ENCODE peak calls at places on chromosome 15, in ten cellular contexts. One of them, this sample, is unnamed.

GRCh38 chr15:74746389-74746788 is 2.3 kb upstream of the CYP1A2 start:
- DNase-seq in Kasumi-1: no peak
- DNase-seq in RWPE1: no peak
- DNase-seq in NCI-H510A treated with DMSO at 0.1 percent for 48 hours: no peak
- DNase-seq in retinal pigment epithelial cell: no peak
- DNase-seq in transverse colon: no peak
- DNase-seq in mesendoderm: no peak
- DNase-seq in NT2/D1: no peak
- DNase-seq in lower leg skin: no peak
- DNase-seq in activated CD4-positive, alpha-beta T cell treated with anti-CD3 and anti-CD28 coated beads, Interleukin-2, amount 50 U/mL, for 4 hours: no peak
- DNase-seq in this sample: no peak

GRCh38 chr15:90294601-90295269 is 29.3 kb downstream of the NGRN start:
- DNase-seq in NCI-H510A treated with DMSO at 0.1 percent for 48 hours: no peak
- DNase-seq in transverse colon: no peak
- DNase-seq in Kasumi-1: no peak
- DNase-seq in RWPE1: no peak
- DNase-seq in retinal pigment epithelial cell: no peak
- DNase-seq in NT2/D1: no peak
- DNase-seq in lower leg skin: peak; percentile 83
- DNase-seq in activated CD4-positive, alpha-beta T cell treated with anti-CD3 and anti-CD28 coated beads, Interleukin-2, amount 50 U/mL, for 4 hours: no peak
- DNase-seq in mesendoderm: no peak
- DNase-seq in this sample: no peak

GRCh38 chr15:65577129-65577996 is 33.6 kb downstream of the INTS14 start:
- DNase-seq in RWPE1: no peak
- DNase-seq in transverse colon: no peak
- DNase-seq in NT2/D1: no peak
- DNase-seq in retinal pigment epithelial cell: no peak
- DNase-seq in lower leg skin: no peak
- DNase-seq in Kasumi-1: peak; percentile 29
- DNase-seq in mesendoderm: no peak
- DNase-seq in NCI-H510A treated with DMSO at 0.1 percent for 48 hours: no peak
- DNase-seq in activated CD4-positive, alpha-beta T cell treated with anti-CD3 and anti-CD28 coated beads, Interleukin-2, amount 50 U/mL, for 4 hours: no peak
- DNase-seq in this sample: no peak

GRCh38 chr15:67146875-67147381 is 81.5 kb downstream of the SMAD3 start:
- DNase-seq in activated CD4-positive, alpha-beta T cell treated with anti-CD3 and anti-CD28 coated beads, Interleukin-2, amount 50 U/mL, for 4 hours: peak; percentile 19
- DNase-seq in NCI-H510A treated with DMSO at 0.1 percent for 48 hours: peak; percentile 47
- DNase-seq in retinal pigment epithelial cell: no peak
- DNase-seq in mesendoderm: peak; percentile 71
- DNase-seq in NT2/D1: peak; percentile 42
- DNase-seq in Kasumi-1: no peak
- DNase-seq in lower leg skin: no peak
- DNase-seq in transverse colon: peak; percentile 82
- DNase-seq in RWPE1: peak; percentile 95
- DNase-seq in this sample: no peak

GRCh38 chr15:93895976-93896770 is 335.2 kb upstream of the MCTP2 start:
- DNase-seq in NCI-H510A treated with DMSO at 0.1 percent for 48 hours: no peak
- DNase-seq in activated CD4-positive, alpha-beta T cell treated with anti-CD3 and anti-CD28 coated beads, Interleukin-2, amount 50 U/mL, for 4 hours: no peak
- DNase-seq in transverse colon: no peak
- DNase-seq in lower leg skin: no peak
- DNase-seq in retinal pigment epithelial cell: no peak
- DNase-seq in NT2/D1: no peak
- DNase-seq in Kasumi-1: no peak
- DNase-seq in RWPE1: no peak
- DNase-seq in mesendoderm: no peak
- DNase-seq in this sample: no peak

GRCh38 chr15:86611392-86612040 is 531.8 kb downstream of the AGBL1 start:
- DNase-seq in Kasumi-1: no peak
- DNase-seq in mesendoderm: peak; percentile 64
- DNase-seq in transverse colon: no peak
- DNase-seq in NT2/D1: no peak
- DNase-seq in retinal pigment epithelial cell: peak; percentile 33
- DNase-seq in activated CD4-positive, alpha-beta T cell treated with anti-CD3 and anti-CD28 coated beads, Interleukin-2, amount 50 U/mL, for 4 hours: no peak
- DNase-seq in RWPE1: peak; percentile 75
- DNase-seq in lower leg skin: no peak
- DNase-seq in NCI-H510A treated with DMSO at 0.1 percent for 48 hours: no peak
- DNase-seq in this sample: no peak

GRCh38 chr15:55884223-55884622 is 109.2 kb downstream of the NEDD4 start:
- DNase-seq in activated CD4-positive, alpha-beta T cell treated with anti-CD3 and anti-CD28 coated beads, Interleukin-2, amount 50 U/mL, for 4 hours: no peak
- DNase-seq in RWPE1: no peak
- DNase-seq in NT2/D1: no peak
- DNase-seq in transverse colon: no peak
- DNase-seq in lower leg skin: no peak
- DNase-seq in NCI-H510A treated with DMSO at 0.1 percent for 48 hours: no peak
- DNase-seq in Kasumi-1: no peak
- DNase-seq in retinal pigment epithelial cell: no peak
- DNase-seq in mesendoderm: no peak
- DNase-seq in this sample: no peak

GRCh38 chr15:74215958-74216357 is 13.4 kb upstream of the STRA6 start:
- DNase-seq in RWPE1: no peak
- DNase-seq in transverse colon: no peak
- DNase-seq in NCI-H510A treated with DMSO at 0.1 percent for 48 hours: no peak
- DNase-seq in mesendoderm: no peak
- DNase-seq in retinal pigment epithelial cell: no peak
- DNase-seq in Kasumi-1: no peak
- DNase-seq in lower leg skin: no peak
- DNase-seq in activated CD4-positive, alpha-beta T cell treated with anti-CD3 and anti-CD28 coated beads, Interleukin-2, amount 50 U/mL, for 4 hours: no peak
- DNase-seq in NT2/D1: no peak
- DNase-seq in this sample: no peak

GRCh38 chr15:84772467-84772866 is 24.1 kb downstream of the ZNF592 start:
- DNase-seq in NCI-H510A treated with DMSO at 0.1 percent for 48 hours: no peak
- DNase-seq in lower leg skin: no peak
- DNase-seq in mesendoderm: no peak
- DNase-seq in NT2/D1: no peak
- DNase-seq in activated CD4-positive, alpha-beta T cell treated with anti-CD3 and anti-CD28 coated beads, Interleukin-2, amount 50 U/mL, for 4 hours: no peak
- DNase-seq in Kasumi-1: peak; percentile 31
- DNase-seq in transverse colon: no peak
- DNase-seq in RWPE1: no peak
- DNase-seq in retinal pigment epithelial cell: no peak
- DNase-seq in this sample: no peak

GRCh38 chr15:91045065-91045464 is 22.7 kb upstream of the VPS33B start:
- DNase-seq in Kasumi-1: no peak
- DNase-seq in NCI-H510A treated with DMSO at 0.1 percent for 48 hours: no peak
- DNase-seq in retinal pigment epithelial cell: no peak
- DNase-seq in NT2/D1: no peak
- DNase-seq in lower leg skin: no peak
- DNase-seq in RWPE1: no peak
- DNase-seq in mesendoderm: no peak
- DNase-seq in transverse colon: no peak
- DNase-seq in activated CD4-positive, alpha-beta T cell treated with anti-CD3 and anti-CD28 coated beads, Interleukin-2, amount 50 U/mL, for 4 hours: no peak
- DNase-seq in this sample: no peak

GRCh38 chr15:84973492-84974460 is 7.9 kb upstream of the PDE8A start:
- DNase-seq in lower leg skin: peak; percentile 69
- DNase-seq in NT2/D1: no peak
- DNase-seq in RWPE1: no peak
- DNase-seq in activated CD4-positive, alpha-beta T cell treated with anti-CD3 and anti-CD28 coated beads, Interleukin-2, amount 50 U/mL, for 4 hours: no peak
- DNase-seq in transverse colon: no peak
- DNase-seq in mesendoderm: no peak
- DNase-seq in NCI-H510A treated with DMSO at 0.1 percent for 48 hours: no peak
- DNase-seq in retinal pigment epithelial cell: no peak
- DNase-seq in Kasumi-1: no peak
- DNase-seq in this sample: no peak

GRCh38 chr15:86001200-86001599 is 78.5 kb upstream of the AGBL1 start:
- DNase-seq in lower leg skin: no peak
- DNase-seq in NT2/D1: no peak
- DNase-seq in transverse colon: no peak
- DNase-seq in retinal pigment epithelial cell: no peak
- DNase-seq in mesendoderm: no peak
- DNase-seq in Kasumi-1: no peak
- DNase-seq in activated CD4-positive, alpha-beta T cell treated with anti-CD3 and anti-CD28 coated beads, Interleukin-2, amount 50 U/mL, for 4 hours: no peak
- DNase-seq in NCI-H510A treated with DMSO at 0.1 percent for 48 hours: no peak
- DNase-seq in RWPE1: peak; percentile 55
- DNase-seq in this sample: no peak

GRCh38 chr15:52095597-52096262 is 16.8 kb downstream of the BCL2L10 start:
- DNase-seq in transverse colon: no peak
- DNase-seq in NCI-H510A treated with DMSO at 0.1 percent for 48 hours: no peak
- DNase-seq in NT2/D1: no peak
- DNase-seq in mesendoderm: no peak
- DNase-seq in activated CD4-positive, alpha-beta T cell treated with anti-CD3 and anti-CD28 coated beads, Interleukin-2, amount 50 U/mL, for 4 hours: no peak
- DNase-seq in Kasumi-1: no peak
- DNase-seq in retinal pigment epithelial cell: peak; percentile 42
- DNase-seq in RWPE1: peak; percentile 79
- DNase-seq in lower leg skin: peak; percentile 31
- DNase-seq in this sample: no peak

GRCh38 chr15:78244101-78244500 is 9.7 kb upstream of the ACSBG1 start:
- DNase-seq in NT2/D1: no peak
- DNase-seq in RWPE1: no peak
- DNase-seq in transverse colon: peak; percentile 35
- DNase-seq in lower leg skin: no peak
- DNase-seq in Kasumi-1: no peak
- DNase-seq in NCI-H510A treated with DMSO at 0.1 percent for 48 hours: no peak
- DNase-seq in retinal pigment epithelial cell: no peak
- DNase-seq in mesendoderm: no peak
- DNase-seq in activated CD4-positive, alpha-beta T cell treated with anti-CD3 and anti-CD28 coated beads, Interleukin-2, amount 50 U/mL, for 4 hours: no peak
- DNase-seq in this sample: no peak

GRCh38 chr15:65032823-65033537 is 3.5 kb upstream of the MTFMT start:
- DNase-seq in transverse colon: peak; percentile 85
- DNase-seq in RWPE1: no peak
- DNase-seq in NCI-H510A treated with DMSO at 0.1 percent for 48 hours: peak; percentile 6
- DNase-seq in mesendoderm: peak; percentile 96
- DNase-seq in activated CD4-positive, alpha-beta T cell treated with anti-CD3 and anti-CD28 coated beads, Interleukin-2, amount 50 U/mL, for 4 hours: peak; percentile 18
- DNase-seq in lower leg skin: peak; percentile 92
- DNase-seq in NT2/D1: peak; percentile 73
- DNase-seq in Kasumi-1: peak; percentile 70
- DNase-seq in retinal pigment epithelial cell: no peak
- DNase-seq in this sample: peak; percentile 20

GRCh38 chr15:80925597-80926059 is 64.0 kb downstream of the MESD start:
- DNase-seq in NT2/D1: no peak
- DNase-seq in transverse colon: no peak
- DNase-seq in lower leg skin: no peak
- DNase-seq in RWPE1: no peak
- DNase-seq in mesendoderm: no peak
- DNase-seq in activated CD4-positive, alpha-beta T cell treated with anti-CD3 and anti-CD28 coated beads, Interleukin-2, amount 50 U/mL, for 4 hours: no peak
- DNase-seq in Kasumi-1: no peak
- DNase-seq in retinal pigment epithelial cell: no peak
- DNase-seq in NCI-H510A treated with DMSO at 0.1 percent for 48 hours: no peak
- DNase-seq in this sample: no peak

GRCh38 chr15:66758844-66759243 is 56.8 kb downstream of the SMAD6 start:
- DNase-seq in lower leg skin: no peak
- DNase-seq in NCI-H510A treated with DMSO at 0.1 percent for 48 hours: no peak
- DNase-seq in activated CD4-positive, alpha-beta T cell treated with anti-CD3 and anti-CD28 coated beads, Interleukin-2, amount 50 U/mL, for 4 hours: no peak
- DNase-seq in retinal pigment epithelial cell: no peak
- DNase-seq in transverse colon: no peak
- DNase-seq in RWPE1: peak; percentile 23
- DNase-seq in mesendoderm: no peak
- DNase-seq in Kasumi-1: no peak
- DNase-seq in NT2/D1: no peak
- DNase-seq in this sample: no peak

GRCh38 chr15:85100186-85100937 is 118.7 kb downstream of the PDE8A start:
- DNase-seq in mesendoderm: no peak
- DNase-seq in lower leg skin: no peak
- DNase-seq in activated CD4-positive, alpha-beta T cell treated with anti-CD3 and anti-CD28 coated beads, Interleukin-2, amount 50 U/mL, for 4 hours: no peak
- DNase-seq in RWPE1: no peak
- DNase-seq in retinal pigment epithelial cell: no peak
- DNase-seq in transverse colon: no peak
- DNase-seq in NCI-H510A treated with DMSO at 0.1 percent for 48 hours: peak; percentile 27
- DNase-seq in Kasumi-1: peak; percentile 45
- DNase-seq in NT2/D1: no peak
- DNase-seq in this sample: peak; percentile 58

GRCh38 chr15:48066456-48066855 is 54.3 kb upstream of the SLC24A5 start:
- DNase-seq in NCI-H510A treated with DMSO at 0.1 percent for 48 hours: no peak
- DNase-seq in mesendoderm: peak; percentile 86
- DNase-seq in RWPE1: no peak
- DNase-seq in NT2/D1: no peak
- DNase-seq in Kasumi-1: no peak
- DNase-seq in activated CD4-positive, alpha-beta T cell treated with anti-CD3 and anti-CD28 coated beads, Interleukin-2, amount 50 U/mL, for 4 hours: no peak
- DNase-seq in retinal pigment epithelial cell: no peak
- DNase-seq in lower leg skin: no peak
- DNase-seq in transverse colon: no peak
- DNase-seq in this sample: no peak

GRCh38 chr15:83322061-83322460 is 37.6 kb upstream of the BNC1 start:
- DNase-seq in transverse colon: no peak
- DNase-seq in RWPE1: peak; percentile 66
- DNase-seq in activated CD4-positive, alpha-beta T cell treated with anti-CD3 and anti-CD28 coated beads, Interleukin-2, amount 50 U/mL, for 4 hours: no peak
- DNase-seq in lower leg skin: no peak
- DNase-seq in retinal pigment epithelial cell: no peak
- DNase-seq in NCI-H510A treated with DMSO at 0.1 percent for 48 hours: no peak
- DNase-seq in Kasumi-1: no peak
- DNase-seq in mesendoderm: peak; percentile 41
- DNase-seq in NT2/D1: no peak
- DNase-seq in this sample: no peak

GRCh38 chr15:68187559-68187958 is 17.6 kb downstream of the CALML4 start:
- DNase-seq in mesendoderm: no peak
- DNase-seq in lower leg skin: no peak
- DNase-seq in RWPE1: peak; percentile 49
- DNase-seq in NCI-H510A treated with DMSO at 0.1 percent for 48 hours: no peak
- DNase-seq in retinal pigment epithelial cell: peak; percentile 29
- DNase-seq in Kasumi-1: no peak
- DNase-seq in activated CD4-positive, alpha-beta T cell treated with anti-CD3 and anti-CD28 coated beads, Interleukin-2, amount 50 U/mL, for 4 hours: no peak
- DNase-seq in transverse colon: peak; percentile 72
- DNase-seq in NT2/D1: no peak
- DNase-seq in this sample: no peak

GRCh38 chr15:48086582-48086981 is 34.2 kb upstream of the SLC24A5 start:
- DNase-seq in NCI-H510A treated with DMSO at 0.1 percent for 48 hours: no peak
- DNase-seq in retinal pigment epithelial cell: peak; percentile 61
- DNase-seq in Kasumi-1: no peak
- DNase-seq in lower leg skin: no peak
- DNase-seq in RWPE1: no peak
- DNase-seq in mesendoderm: no peak
- DNase-seq in activated CD4-positive, alpha-beta T cell treated with anti-CD3 and anti-CD28 coated beads, Interleukin-2, amount 50 U/mL, for 4 hours: no peak
- DNase-seq in transverse colon: no peak
- DNase-seq in NT2/D1: no peak
- DNase-seq in this sample: no peak

GRCh38 chr15:70328137-70329115 is 230.7 kb upstream of the TLE3 start:
- DNase-seq in transverse colon: peak; percentile 43
- DNase-seq in NCI-H510A treated with DMSO at 0.1 percent for 48 hours: no peak
- DNase-seq in activated CD4-positive, alpha-beta T cell treated with anti-CD3 and anti-CD28 coated beads, Interleukin-2, amount 50 U/mL, for 4 hours: no peak
- DNase-seq in lower leg skin: peak; percentile 37
- DNase-seq in mesendoderm: no peak
- DNase-seq in retinal pigment epithelial cell: no peak
- DNase-seq in RWPE1: no peak
- DNase-seq in NT2/D1: no peak
- DNase-seq in Kasumi-1: no peak
- DNase-seq in this sample: peak; percentile 70

GRCh38 chr15:68558318-68559305 is 20.2 kb upstream of the CORO2B start:
- DNase-seq in NCI-H510A treated with DMSO at 0.1 percent for 48 hours: no peak
- DNase-seq in mesendoderm: peak; percentile 63
- DNase-seq in RWPE1: no peak
- DNase-seq in lower leg skin: peak; percentile 84
- DNase-seq in activated CD4-positive, alpha-beta T cell treated with anti-CD3 and anti-CD28 coated beads, Interleukin-2, amount 50 U/mL, for 4 hours: no peak
- DNase-seq in Kasumi-1: no peak
- DNase-seq in transverse colon: peak; percentile 18
- DNase-seq in NT2/D1: no peak
- DNase-seq in retinal pigment epithelial cell: no peak
- DNase-seq in this sample: no peak

GRCh38 chr15:64917211-64917610 is 5.5 kb downstream of the ANKDD1A start:
- DNase-seq in NCI-H510A treated with DMSO at 0.1 percent for 48 hours: no peak
- DNase-seq in retinal pigment epithelial cell: no peak
- DNase-seq in lower leg skin: no peak
- DNase-seq in Kasumi-1: no peak
- DNase-seq in mesendoderm: no peak
- DNase-seq in activated CD4-positive, alpha-beta T cell treated with anti-CD3 and anti-CD28 coated beads, Interleukin-2, amount 50 U/mL, for 4 hours: no peak
- DNase-seq in NT2/D1: no peak
- DNase-seq in RWPE1: no peak
- DNase-seq in transverse colon: no peak
- DNase-seq in this sample: no peak

GRCh38 chr15:60788514-60789091 is 309.7 kb upstream of the ICE2 start:
- DNase-seq in RWPE1: no peak
- DNase-seq in Kasumi-1: no peak
- DNase-seq in NT2/D1: no peak
- DNase-seq in activated CD4-positive, alpha-beta T cell treated with anti-CD3 and anti-CD28 coated beads, Interleukin-2, amount 50 U/mL, for 4 hours: peak; percentile 17
- DNase-seq in transverse colon: no peak
- DNase-seq in mesendoderm: peak; percentile 57
- DNase-seq in retinal pigment epithelial cell: no peak
- DNase-seq in NCI-H510A treated with DMSO at 0.1 percent for 48 hours: no peak
- DNase-seq in lower leg skin: peak; percentile 84
- DNase-seq in this sample: no peak

This sample was measured in GDM1.